ENCODE peak calls at places on chromosome 6, in nine cellular contexts. L is endothelial cell, B is pancreas, E is IMR-90, P is coronary artery, V is transverse colon, U is esophagus squamous epithelium, S is psoas muscle, N is astrocyte. F is an unnamed sample.

GRCh38 chr6:10407018-10407673 is 7.7 kb downstream of the TFAP2A start:
- DNase-seq in L (no peak), S (no peak), P (no peak), N (no peak), B (no peak), E (no peak), U (no peak), V (no peak), F (no peak)

GRCh38 chr6:170248861-170249600 is 41.8 kb downstream of the DLL1 start:
- DNase-seq in S (no peak), U (no peak), P (no peak), L (no peak), V (no peak), B (no peak), N (no peak), E (no peak), F (no peak)

GRCh38 chr6:157004530-157004929 is 227.4 kb downstream of the ARID1B start:
- DNase-seq in V (no peak), E (no peak), U (no peak), B (no peak), N (no peak), L (no peak), S (no peak), P (no peak), F (no peak)

GRCh38 chr6:143361536-143362191 is 88.8 kb downstream of the ADAT2 start:
- DNase-seq in P (no peak), B (no peak), E (no peak), U (no peak), S (no peak), L (no peak), V (no peak), N (no peak), F (peak)

GRCh38 chr6:52312461-52312860 is 27.9 kb upstream of the MCM3 start:
- DNase-seq in B (no peak), E (no peak), L (no peak), V (no peak), P (no peak), S (no peak), U (no peak), N (no peak), F (no peak)

GRCh38 chr6:119370063-119370462 is 20.5 kb upstream of the MAN1A1 start:
- DNase-seq in P (no peak), L (no peak), E (no peak), S (no peak), V (no peak), N (no peak), B (no peak), U (no peak), F (no peak)

GRCh38 chr6:3318226-3318625 is 59.5 kb downstream of the PSMG4 start:
- DNase-seq in P (peak), B (no peak), L (no peak), S (no peak), U (no peak), E (no peak), V (no peak), N (no peak), F (no peak)

GRCh38 chr6:54206510-54206909 is 95.3 kb downstream of the MLIP start:
- DNase-seq in E (no peak), B (no peak), L (no peak), P (no peak), N (no peak), U (no peak), V (no peak), S (no peak), F (no peak)

GRCh38 chr6:6793388-6794250 is 205.1 kb downstream of the LY86 start:
- DNase-seq in E (no peak), B (no peak), S (no peak), U (no peak), N (no peak), V (no peak), P (no peak), L (no peak), F (no peak)

GRCh38 chr6:85482206-85483040 is 32.5 kb downstream of the NT5E start:
- DNase-seq in U (no peak), P (no peak), V (no peak), E (no peak), N (no peak), L (no peak), B (no peak), S (no peak), F (peak)

GRCh38 chr6:18118330-18118729 is 4.1 kb downstream of the NHLRC1 start:
- DNase-seq in L (no peak), E (no peak), B (no peak), V (no peak), P (no peak), S (no peak), N (no peak), U (no peak), F (peak)

GRCh38 chr6:90701146-90701781 is 114.4 kb upstream of the MAP3K7 start:
- DNase-seq in V (no peak), L (peak), E (no peak), P (no peak), U (no peak), S (no peak), B (no peak), N (no peak), F (no peak)

GRCh38 chr6:10410214-10410873 is 4.5 kb downstream of the TFAP2A start:
- DNase-seq in B (no peak), N (no peak), P (no peak), L (no peak), V (no peak), E (no peak), U (no peak), S (no peak), F (no peak)

GRCh38 chr6:46684771-46685170 is 2.9 kb upstream of the TDRD6 start:
- DNase-seq in E (peak), U (no peak), S (no peak), P (no peak), L (no peak), N (peak), B (no peak), V (no peak), F (peak)

GRCh38 chr6:168815229-168815628 is 374.2 kb downstream of the SMOC2 start:
- DNase-seq in P (no peak), B (no peak), E (no peak), V (no peak), L (no peak), U (no peak), N (no peak), S (no peak), F (no peak)
- TF ChIP-seq CTCF in P (no peak), B (no peak), E (no peak), V (peak), L (peak), U (no peak), N (no peak), S (peak), F (peak)

GRCh38 chr6:111483736-111484654 is 977 bp upstream of the REV3L start:
- DNase-seq in B (peak), N (peak), L (peak), P (peak), E (peak), U (peak), V (peak), S (peak), F (peak)

GRCh38 chr6:111481836-111482235 is 1.2 kb downstream of the REV3L start:
- DNase-seq in N (no peak), L (no peak), E (peak), U (no peak), P (no peak), V (no peak), B (no peak), S (no peak), F (peak)

GRCh38 chr6:111480988-111481830 is 1.8 kb downstream of the REV3L start:
- DNase-seq in L (no peak), S (no peak), V (no peak), E (peak), U (no peak), N (no peak), B (no peak), P (no peak), F (peak)

GRCh38 chr6:111482959-111483735 is at the start of gene REV3L:
- DNase-seq in U (peak), L (peak), B (peak), E (peak), V (peak), S (peak), N (peak), P (peak), F (peak)

DNA sequence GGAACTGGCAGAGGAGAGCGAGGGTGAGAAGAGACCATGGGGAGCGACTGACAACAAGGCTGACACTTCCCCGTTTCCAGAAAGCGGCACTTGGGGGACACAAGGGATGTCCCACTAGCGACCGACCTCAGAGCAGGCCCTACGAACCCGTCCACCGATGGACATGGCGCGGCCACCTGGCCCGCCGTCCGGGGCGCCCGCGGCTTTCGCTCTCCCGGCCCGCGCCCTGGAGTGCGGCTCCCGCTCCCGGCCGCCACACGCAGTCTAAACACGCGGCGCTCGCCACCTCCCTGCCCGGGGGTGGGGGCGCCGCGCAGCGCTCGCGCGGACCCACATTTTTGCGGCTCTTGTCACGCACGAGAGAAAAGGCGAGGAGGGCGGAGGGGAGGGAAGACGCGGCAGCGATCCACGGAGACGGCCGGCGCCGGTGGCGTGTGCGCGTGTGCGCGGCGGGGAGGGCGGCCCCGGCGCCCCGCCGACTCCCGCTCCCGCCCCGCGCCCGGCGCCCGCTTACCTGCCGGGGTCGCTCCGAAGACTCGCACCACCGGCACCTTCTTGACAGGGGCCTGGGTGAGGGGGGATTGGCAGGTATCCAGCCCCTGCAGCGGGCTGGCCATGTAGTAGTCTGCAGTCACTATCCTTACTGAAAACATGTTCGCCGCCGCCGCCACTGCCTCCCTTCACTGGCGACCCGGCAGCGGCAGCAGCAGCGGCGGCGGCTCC is 621 bp downstream of the REV3L start:
- DNase-seq in P (peak), S (peak), V (peak), B (peak), U (no peak), L (peak), N (no peak), E (peak), F (peak)
- TF ChIP-seq CTCF in P (no peak), S (no peak), V (no peak), B (no peak), U (no peak), L (no peak), N (no peak), E (no peak), F (no peak)

DNA sequence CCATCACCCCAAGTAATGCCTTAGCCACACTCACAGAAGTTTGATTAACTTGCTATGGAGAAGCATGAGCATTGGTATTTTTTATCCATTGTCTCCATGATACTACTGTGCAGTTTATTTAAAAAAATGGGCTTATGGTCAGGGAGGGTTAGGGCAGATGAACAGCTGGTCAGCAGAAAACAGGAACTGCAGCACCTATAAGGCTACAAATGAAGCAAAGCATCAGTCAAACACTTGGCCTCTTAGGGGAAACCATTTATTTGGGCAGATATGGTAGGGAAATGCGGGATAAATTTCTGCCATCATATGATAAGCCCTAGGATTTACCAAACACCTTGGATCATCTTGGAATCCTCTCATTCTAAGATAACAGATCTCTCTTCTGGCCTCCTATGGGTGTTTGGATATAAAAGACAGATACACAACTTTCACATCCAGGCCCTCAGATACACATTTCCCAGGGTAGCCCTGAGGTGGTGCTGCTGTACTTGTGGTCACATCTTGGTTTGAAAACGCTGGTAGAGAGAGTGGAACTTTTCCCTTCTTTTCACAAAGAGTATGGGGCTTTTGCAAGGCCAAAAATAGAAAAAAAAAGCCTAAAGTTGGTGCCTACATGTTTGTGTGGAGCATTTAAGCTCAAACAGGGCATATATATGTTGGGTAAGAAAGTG is 42.8 kb upstream of the AHI1 start:
- DNase-seq in E (peak), L (no peak), U (no peak), P (no peak), S (no peak), V (no peak), B (no peak), N (peak), F (peak)
- TF ChIP-seq CTCF in E (peak), L (no peak), U (no peak), P (no peak), S (no peak), V (no peak), B (no peak), N (peak), F (peak)

DNA sequence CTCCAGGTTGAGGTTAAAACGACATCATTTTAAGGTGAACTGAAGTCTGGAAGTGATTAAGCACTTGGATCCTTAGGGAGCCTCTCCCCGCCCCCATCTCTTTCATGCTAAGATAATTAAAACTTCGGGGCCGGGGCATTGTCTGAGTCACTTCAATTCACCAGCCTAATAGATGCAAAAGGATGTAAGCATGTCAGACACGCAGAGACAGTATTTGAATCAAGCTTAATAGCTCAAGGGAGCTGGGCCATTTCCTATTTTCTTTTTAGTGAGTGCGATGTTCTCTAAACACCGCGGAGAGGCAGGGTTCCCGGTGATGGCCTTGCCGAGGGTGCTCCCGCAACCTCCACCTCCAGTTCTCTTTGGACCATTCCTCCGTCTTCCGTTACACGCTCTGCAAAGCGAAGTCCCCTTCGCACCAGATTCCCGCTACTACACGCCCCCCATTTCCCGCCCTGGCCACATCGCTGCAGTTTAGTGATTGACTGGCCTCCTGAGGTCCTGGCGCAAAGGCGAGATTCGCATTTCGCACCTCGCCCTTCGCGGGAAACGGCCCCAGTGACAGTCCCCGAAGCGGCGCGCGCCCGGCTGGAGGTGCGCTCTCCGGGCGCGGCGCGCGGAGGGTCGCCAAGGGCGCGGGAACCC is 516 bp upstream of the IRF4 start:
- DNase-seq in P (peak), E (no peak), S (no peak), V (no peak), N (no peak), B (no peak), L (no peak), U (no peak), F (peak)
- TF ChIP-seq CTCF in P (no peak), E (no peak), S (no peak), V (no peak), N (no peak), B (no peak), L (no peak), U (no peak), F (peak)

GRCh38 chr6:1424306-1424927 is 35.0 kb downstream of the FOXF2 start:
- DNase-seq in V (peak), E (peak), S (no peak), P (no peak), L (peak), B (no peak), U (no peak), N (peak), F (peak)
- TF ChIP-seq CTCF in V (peak), E (peak), S (peak), P (no peak), L (peak), B (peak), U (peak), N (peak), F (peak)

GRCh38 chr6:30101423-30101938 is 11.4 kb downstream of the TRIM31 start:
- DNase-seq in L (peak), P (no peak), S (no peak), E (no peak), B (no peak), U (no peak), N (no peak), V (no peak), F (no peak)

GRCh38 chr6:30100585-30101422 is 12.1 kb downstream of the TRIM31 start:
- DNase-seq in B (peak), S (peak), V (peak), E (no peak), P (no peak), L (peak), N (no peak), U (no peak), F (no peak)

GRCh38 chr6:30103630-30104179 is 9.2 kb downstream of the TRIM31 start:
- DNase-seq in U (no peak), L (no peak), B (no peak), P (no peak), V (no peak), N (no peak), S (no peak), E (no peak), F (no peak)

GRCh38 chr6:30102701-30103629 is 9.9 kb downstream of the TRIM31 start:
- DNase-seq in S (peak), N (peak), V (peak), P (peak), U (peak), E (peak), L (peak), B (peak), F (peak)

DNA sequence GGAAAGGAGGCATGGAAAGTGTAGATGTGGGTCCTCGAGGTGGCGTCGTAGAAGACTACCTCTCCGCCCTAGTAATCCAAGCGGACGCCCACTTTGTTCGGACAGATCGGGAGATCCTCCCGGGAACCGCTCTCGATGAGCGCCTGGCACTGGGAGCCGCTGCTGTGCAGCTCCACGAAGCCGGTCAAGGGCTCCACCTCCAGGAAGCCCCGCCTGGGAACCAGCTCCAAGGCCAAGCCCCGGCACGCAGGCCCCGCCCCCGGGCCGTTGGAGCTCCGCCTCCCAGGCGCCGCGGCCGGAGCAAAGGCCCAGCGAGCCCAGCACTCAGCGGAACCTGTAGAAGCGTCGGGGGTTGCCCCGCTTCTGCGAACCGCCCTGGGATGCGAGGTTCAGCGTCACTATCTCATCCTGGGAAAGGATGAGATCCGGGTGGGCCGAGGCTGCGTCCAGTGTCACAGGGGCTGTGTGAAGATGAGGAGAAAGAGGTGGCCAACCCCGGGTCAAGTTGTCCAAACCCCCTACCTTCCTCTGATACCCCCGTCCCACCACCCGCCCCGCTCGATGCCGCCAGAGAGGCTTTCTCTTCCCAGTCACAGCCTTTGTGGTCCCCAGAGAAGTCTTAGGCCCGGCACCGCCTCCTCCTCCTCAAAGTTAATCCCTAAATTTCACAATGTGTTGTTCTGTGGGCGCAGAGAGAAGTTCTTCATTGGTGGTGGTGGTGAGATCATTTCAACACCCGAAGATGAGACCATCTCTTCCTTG is 10.8 kb downstream of the TRIM31 start:
- DNase-seq in E (peak), U (peak), L (peak), S (peak), V (peak), B (peak), N (peak), P (peak), F (peak)
- TF ChIP-seq CTCF in E (peak), U (no peak), L (no peak), S (peak), V (no peak), B (no peak), N (no peak), P (no peak), F (no peak)

GRCh38 chr6:166852484-166852975 is 103.8 kb downstream of the RNASET2 start:
- DNase-seq in E (no peak), B (no peak), V (no peak), N (no peak), P (no peak), L (no peak), U (no peak), S (no peak), F (no peak)
- TF ChIP-seq CTCF in E (no peak), B (no peak), V (no peak), N (no peak), P (no peak), L (no peak), U (no peak), S (no peak), F (no peak)

F was measured in fibroblast of the aortic adventitia.